ENCODE peak calls at places on chromosomes 12 and 14, in seven cellular contexts. X, L, F, Y, N, D and C are unnamed samples.

GRCh38 chr12:45232146-45232731 is 16.3 kb downstream of the ANO6 start:
- DNase-seq in X (no peak), L (no peak), F (no peak), Y (no peak), N (no peak), D (no peak), C (no peak)

GRCh38 chr12:121992059-121992879 is 29.4 kb upstream of the BCL7A start:
- DNase-seq in X (no peak), L (peak), F (peak), Y (no peak), N (peak), D (peak), C (peak)

GRCh38 chr14:57487771-57488170 is 5.9 kb downstream of the CCDC198 start:
- DNase-seq in X (no peak), L (no peak), F (no peak), Y (no peak), N (no peak), D (no peak), C (no peak)

GRCh38 chr14:100268591-100269207 is 29.8 kb downstream of the YY1 start:
- DNase-seq in X (no peak), L (no peak), F (no peak), Y (no peak), N (peak), D (no peak), C (no peak)

GRCh38 chr12:59736786-59737185 is 141.0 kb downstream of the SLC16A7 start:
- DNase-seq in X (no peak), L (no peak), F (no peak), Y (no peak), N (peak), D (no peak), C (no peak)

GRCh38 chr12:63098851-63099250 is 52.1 kb downstream of the AVPR1A start:
- DNase-seq in X (no peak), L (no peak), F (no peak), Y (no peak), N (no peak), D (no peak), C (no peak)

GRCh38 chr12:82730832-82731497 is 44.3 kb downstream of the TMTC2 start:
- DNase-seq in X (no peak), L (no peak), F (no peak), Y (no peak), N (no peak), D (no peak), C (no peak)

GRCh38 chr14:77475432-77476115 is 17.7 kb downstream of the AHSA1 start:
- DNase-seq in X (no peak), L (no peak), F (no peak), Y (no peak), N (no peak), D (no peak), C (no peak)

GRCh38 chr12:132689227-132689626 is 1.8 kb downstream of the PXMP2 start:
- DNase-seq in X (no peak), L (no peak), F (no peak), Y (no peak), N (no peak), D (no peak), C (no peak)

GRCh38 chr12:43551971-43552559 is at the start of gene ADAMTS20:
- DNase-seq in X (no peak), L (no peak), F (no peak), Y (peak), N (no peak), D (no peak), C (no peak)